ENCODE peak calls at places on chromosomes 5 and 9, in four cellular contexts. One of them, this sample, is unnamed.

GRCh38 chr9:88418715-88419540 is 30.7 kb downstream of the SPIN1 start:
- DNase-seq in RWPE2: no peak
- DNase-seq in PC-3: no peak
- DNase-seq in OCI-LY7: no peak
- DNase-seq in this sample: no peak

GRCh38 chr5:140169410-140169809 is 5.6 kb upstream of the CYSTM1 start:
- DNase-seq in RWPE2: no peak
- DNase-seq in PC-3: peak
- DNase-seq in OCI-LY7: no peak
- DNase-seq in this sample: no peak

GRCh38 chr5:87411586-87412416 is 929 bp downstream of the CCNH start:
- DNase-seq in RWPE2: no peak
- DNase-seq in PC-3: peak
- DNase-seq in OCI-LY7: peak
- DNase-seq in this sample: no peak

GRCh38 chr5:101904736-101905135 is 391.3 kb downstream of the SLCO4C1 start:
- DNase-seq in RWPE2: no peak
- DNase-seq in PC-3: no peak
- DNase-seq in OCI-LY7: no peak
- DNase-seq in this sample: no peak

GRCh38 chr5:154038241-154038603 is 488 bp downstream of the FAM114A2 start:
- DNase-seq in RWPE2: no peak
- DNase-seq in PC-3: peak
- DNase-seq in OCI-LY7: peak
- DNase-seq in this sample: peak

GRCh38 chr9:109632817-109633216 is 134.7 kb upstream of the PTPN3 start:
- DNase-seq in RWPE2: no peak
- DNase-seq in PC-3: no peak
- DNase-seq in OCI-LY7: no peak
- DNase-seq in this sample: no peak

GRCh38 chr9:72280913-72281500 is 84.0 kb downstream of the ZFAND5 start:
- DNase-seq in RWPE2: no peak
- DNase-seq in PC-3: peak
- DNase-seq in OCI-LY7: peak
- DNase-seq in this sample: peak

GRCh38 chr5:90551376-90551775 is 7.2 kb upstream of the ADGRV1 start:
- DNase-seq in RWPE2: no peak
- DNase-seq in PC-3: no peak
- DNase-seq in OCI-LY7: no peak
- DNase-seq in this sample: no peak

GRCh38 chr9:80586786-80587185 is 1015.0 kb downstream of the TLE4 start:
- DNase-seq in RWPE2: no peak
- DNase-seq in PC-3: no peak
- DNase-seq in OCI-LY7: no peak
- DNase-seq in this sample: no peak

GRCh38 chr9:137484551-137485315 is 25.6 kb upstream of the NSMF start:
- DNase-seq in RWPE2: peak
- DNase-seq in PC-3: no peak
- DNase-seq in OCI-LY7: no peak
- DNase-seq in this sample: peak

GRCh38 chr9:35564658-35565061 is 40.4 kb upstream of the TESK1 start:
- DNase-seq in RWPE2: no peak
- DNase-seq in PC-3: no peak
- DNase-seq in OCI-LY7: no peak
- DNase-seq in this sample: no peak

GRCh38 chr9:129081388-129081889 is 528 bp downstream of the DOLPP1 start:
- DNase-seq in RWPE2: no peak
- DNase-seq in PC-3: no peak
- DNase-seq in OCI-LY7: no peak
- DNase-seq in this sample: peak

GRCh38 chr9:17878810-17879370 is 300.0 kb downstream of the SH3GL2 start:
- DNase-seq in RWPE2: no peak
- DNase-seq in PC-3: no peak
- DNase-seq in OCI-LY7: no peak
- DNase-seq in this sample: no peak

GRCh38 chr9:85738509-85738908 is 3.2 kb downstream of the AGTPBP1 start:
- DNase-seq in RWPE2: no peak
- DNase-seq in PC-3: no peak
- DNase-seq in OCI-LY7: no peak
- DNase-seq in this sample: no peak

GRCh38 chr5:59116231-59116900 is 533.5 kb downstream of the RAB3C start:
- DNase-seq in RWPE2: no peak
- DNase-seq in PC-3: no peak
- DNase-seq in OCI-LY7: no peak
- DNase-seq in this sample: no peak

GRCh38 chr5:127440831-127441230 is 76.6 kb upstream of the PRRC1 start:
- DNase-seq in RWPE2: no peak
- DNase-seq in PC-3: no peak
- DNase-seq in OCI-LY7: no peak
- DNase-seq in this sample: no peak

GRCh38 chr5:90934091-90934719 is 375.6 kb downstream of the ADGRV1 start:
- DNase-seq in RWPE2: no peak
- DNase-seq in PC-3: no peak
- DNase-seq in OCI-LY7: no peak
- DNase-seq in this sample: no peak

GRCh38 chr5:149403923-149404745 is 25.0 kb upstream of the IL17B start:
- DNase-seq in RWPE2: no peak
- DNase-seq in PC-3: peak
- DNase-seq in OCI-LY7: no peak
- DNase-seq in this sample: no peak

GRCh38 chr9:90878562-90878961 is 76.9 kb downstream of the SYK start:
- DNase-seq in RWPE2: no peak
- DNase-seq in PC-3: peak
- DNase-seq in OCI-LY7: no peak
- DNase-seq in this sample: no peak

GRCh38 chr5:86858452-86858851 is 240.7 kb downstream of the COX7C start:
- DNase-seq in RWPE2: no peak
- DNase-seq in PC-3: no peak
- DNase-seq in OCI-LY7: no peak
- DNase-seq in this sample: no peak

GRCh38 chr5:125584119-125584518 is 837.7 kb upstream of the ZNF608 start:
- DNase-seq in RWPE2: no peak
- DNase-seq in PC-3: no peak
- DNase-seq in OCI-LY7: no peak
- DNase-seq in this sample: no peak

GRCh38 chr5:116273458-116274242 is 188.8 kb downstream of the COMMD10 start:
- DNase-seq in RWPE2: no peak
- DNase-seq in PC-3: peak
- DNase-seq in OCI-LY7: no peak
- DNase-seq in this sample: no peak

GRCh38 chr9:126696091-126696763 is 82.5 kb downstream of the LMX1B start:
- DNase-seq in RWPE2: peak
- DNase-seq in PC-3: no peak
- DNase-seq in OCI-LY7: no peak
- DNase-seq in this sample: peak

GRCh38 chr9:11144750-11145149 is 531.9 kb upstream of the PTPRD start:
- DNase-seq in RWPE2: no peak
- DNase-seq in PC-3: no peak
- DNase-seq in OCI-LY7: no peak
- DNase-seq in this sample: no peak

GRCh38 chr9:11142965-11143738 is 530.4 kb upstream of the PTPRD start:
- DNase-seq in RWPE2: no peak
- DNase-seq in PC-3: peak
- DNase-seq in OCI-LY7: no peak
- DNase-seq in this sample: no peak

GRCh38 chr9:11148189-11148588 is 535.4 kb upstream of the PTPRD start:
- DNase-seq in RWPE2: no peak
- DNase-seq in PC-3: no peak
- DNase-seq in OCI-LY7: no peak
- DNase-seq in this sample: no peak

GRCh38 chr9:11149065-11149464 is 536.3 kb upstream of the PTPRD start:
- DNase-seq in RWPE2: no peak
- DNase-seq in PC-3: no peak
- DNase-seq in OCI-LY7: no peak
- DNase-seq in this sample: no peak
- TF ChIP-seq CTCF in RWPE2: no peak
- TF ChIP-seq CTCF in PC-3: peak
- TF ChIP-seq CTCF in OCI-LY7: peak
- TF ChIP-seq CTCF in this sample: no peak

DNA sequence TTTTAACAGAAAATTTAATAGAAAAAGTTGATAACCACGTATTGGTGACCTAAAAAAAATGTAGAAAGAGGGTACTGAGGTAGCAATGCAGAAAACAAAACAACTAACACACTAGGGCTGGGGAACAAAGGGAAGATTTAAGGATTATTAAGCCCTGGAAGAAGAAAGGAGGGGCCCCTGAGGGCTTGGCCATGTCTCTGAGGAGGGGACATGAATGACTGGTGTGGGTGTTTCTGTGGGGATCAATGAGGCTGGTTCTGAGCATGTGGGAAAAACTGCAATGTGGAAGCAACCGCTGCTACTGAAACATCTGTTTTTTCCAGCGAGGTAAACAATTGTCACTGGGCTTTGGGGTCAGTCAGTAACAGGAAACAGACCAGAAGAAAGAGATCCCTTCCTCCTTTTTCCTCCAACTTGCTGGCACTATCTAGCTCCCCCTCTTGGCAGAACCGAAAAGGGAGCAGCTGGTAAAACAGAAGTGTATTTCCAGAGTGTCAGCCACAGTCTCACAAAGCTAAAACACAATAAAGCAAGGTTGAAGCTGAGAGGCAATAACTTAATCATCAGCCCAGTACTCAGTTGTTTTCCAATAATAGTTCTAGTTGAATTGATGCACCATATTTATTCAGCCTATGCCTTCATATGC is 48.3 kb downstream of the ATPSCKMT start:
- DNase-seq in RWPE2: no peak
- DNase-seq in PC-3: no peak
- DNase-seq in OCI-LY7: no peak
- DNase-seq in this sample: no peak
- TF ChIP-seq CTCF in RWPE2: no peak
- TF ChIP-seq CTCF in PC-3: peak
- TF ChIP-seq CTCF in OCI-LY7: peak
- TF ChIP-seq CTCF in this sample: no peak

DNA sequence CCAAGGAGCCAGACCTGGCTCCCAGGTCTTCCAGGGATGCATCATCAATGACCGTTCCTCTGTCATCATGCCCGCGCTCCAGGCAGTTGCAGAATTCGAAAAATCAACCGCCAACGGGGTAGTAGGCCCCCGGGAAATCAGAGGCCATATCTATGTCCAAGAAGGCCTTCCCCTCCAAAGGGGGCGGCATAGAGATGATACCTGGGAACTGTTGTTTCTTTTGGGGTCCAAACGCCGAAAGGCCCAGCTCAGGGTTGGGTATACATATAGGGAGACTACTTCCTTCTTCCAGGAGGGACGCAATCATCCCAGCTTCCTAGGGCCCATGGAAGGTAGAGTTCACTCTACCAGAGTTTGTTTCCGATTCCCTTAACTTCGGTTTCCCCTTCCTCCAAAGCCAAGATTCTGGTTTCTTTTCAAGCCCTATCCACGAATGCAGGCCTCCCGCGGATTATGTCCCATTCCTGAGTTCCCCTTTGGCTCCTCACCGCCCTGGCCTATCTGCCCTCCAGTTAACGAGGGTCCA is 754 bp downstream of the DCAF12 start:
- DNase-seq in RWPE2: no peak
- DNase-seq in PC-3: peak
- DNase-seq in OCI-LY7: no peak
- DNase-seq in this sample: peak
- TF ChIP-seq CTCF in RWPE2: peak
- TF ChIP-seq CTCF in PC-3: no peak
- TF ChIP-seq CTCF in OCI-LY7: peak
- TF ChIP-seq CTCF in this sample: no peak

DNA sequence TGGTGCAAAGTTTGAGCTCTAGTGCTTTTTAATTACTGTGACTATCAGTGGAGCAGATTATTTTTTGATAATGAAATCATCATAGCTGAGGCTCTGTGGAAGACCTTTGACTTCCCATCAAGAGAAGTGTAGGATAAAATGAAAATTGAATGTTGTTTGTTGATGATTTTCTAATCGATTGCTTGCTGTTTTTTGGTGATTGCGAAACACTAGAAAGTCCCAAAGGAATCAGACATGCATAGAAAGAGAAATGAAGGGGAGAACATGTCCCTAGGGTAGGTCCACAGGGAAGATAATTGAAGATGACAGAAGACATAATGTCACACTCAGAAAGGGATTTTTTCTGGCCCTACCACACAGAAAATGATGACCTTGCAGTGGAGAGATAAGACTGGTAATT is 62.9 kb downstream of the INSYN2B start:
- DNase-seq in RWPE2: no peak
- DNase-seq in PC-3: no peak
- DNase-seq in OCI-LY7: no peak
- DNase-seq in this sample: no peak
- TF ChIP-seq CTCF in RWPE2: no peak
- TF ChIP-seq CTCF in PC-3: no peak
- TF ChIP-seq CTCF in OCI-LY7: no peak
- TF ChIP-seq CTCF in this sample: no peak

This sample was measured in spleen.